ENCODE peak calls at places on chromosomes 1 and 21, in eight cellular contexts. One of them, this sample, is unnamed.

GRCh38 chr1:241839369-241839990 is 8.5 kb upstream of the EXO1 start:
- DNase-seq in DND-41: no peak
- DNase-seq in PC-3: no peak
- DNase-seq in HCT116: no peak
- DNase-seq in K562: no peak
- DNase-seq in H9: no peak
- DNase-seq in neural progenitor cell: no peak
- DNase-seq in endothelial cell of umbilical vein: no peak
- DNase-seq in this sample: no peak

GRCh38 chr1:10754571-10755329 is 41.7 kb downstream of the CASZ1 start:
- DNase-seq in neural progenitor cell: no peak
- DNase-seq in H9: no peak
- DNase-seq in PC-3: no peak
- DNase-seq in K562: no peak
- DNase-seq in DND-41: no peak
- DNase-seq in endothelial cell of umbilical vein: no peak
- DNase-seq in HCT116: no peak
- DNase-seq in this sample: no peak

GRCh38 chr1:22710688-22711024 is at the start of gene EPHB2:
- DNase-seq in HCT116: no peak
- DNase-seq in DND-41: no peak
- DNase-seq in PC-3: peak; percentile 43
- DNase-seq in H9: no peak
- DNase-seq in endothelial cell of umbilical vein: no peak
- DNase-seq in neural progenitor cell: peak; percentile 82
- DNase-seq in K562: peak; percentile 28
- DNase-seq in this sample: peak; percentile 77

GRCh38 chr1:75908717-75909152 is 23.5 kb downstream of the ASB17 start:
- DNase-seq in PC-3: peak; percentile 69
- DNase-seq in HCT116: peak; percentile 40
- DNase-seq in H9: peak; percentile 52
- DNase-seq in endothelial cell of umbilical vein: peak; percentile 60
- DNase-seq in K562: peak; percentile 30
- DNase-seq in DND-41: no peak
- DNase-seq in neural progenitor cell: peak; percentile 63
- DNase-seq in this sample: peak; percentile 76

GRCh38 chr1:8018492-8019228 is 7.4 kb downstream of the ERRFI1 start:
- DNase-seq in PC-3: peak; percentile 61
- DNase-seq in endothelial cell of umbilical vein: no peak
- DNase-seq in H9: no peak
- DNase-seq in K562: no peak
- DNase-seq in HCT116: no peak
- DNase-seq in DND-41: no peak
- DNase-seq in neural progenitor cell: peak; percentile 89
- DNase-seq in this sample: no peak

GRCh38 chr21:42829954-42830353 is 49.4 kb downstream of the WDR4 start:
- DNase-seq in H9: no peak
- DNase-seq in DND-41: no peak
- DNase-seq in PC-3: no peak
- DNase-seq in endothelial cell of umbilical vein: no peak
- DNase-seq in HCT116: no peak
- DNase-seq in neural progenitor cell: no peak
- DNase-seq in K562: no peak
- DNase-seq in this sample: peak; percentile 48

GRCh38 chr1:30305519-30305918 is 417.9 kb downstream of the MATN1 start:
- DNase-seq in H9: no peak
- DNase-seq in HCT116: no peak
- DNase-seq in DND-41: no peak
- DNase-seq in PC-3: no peak
- DNase-seq in endothelial cell of umbilical vein: no peak
- DNase-seq in neural progenitor cell: no peak
- DNase-seq in K562: no peak
- DNase-seq in this sample: no peak

GRCh38 chr1:153795325-153795837 is 20.2 kb downstream of the SLC27A3 start:
- DNase-seq in PC-3: no peak
- DNase-seq in endothelial cell of umbilical vein: no peak
- DNase-seq in HCT116: no peak
- DNase-seq in DND-41: no peak
- DNase-seq in K562: no peak
- DNase-seq in H9: peak; percentile 32
- DNase-seq in neural progenitor cell: no peak
- DNase-seq in this sample: no peak

GRCh38 chr1:37570528-37571334 is 14.0 kb downstream of the DNALI1 start:
- DNase-seq in H9: no peak
- DNase-seq in K562: no peak
- DNase-seq in PC-3: no peak
- DNase-seq in endothelial cell of umbilical vein: no peak
- DNase-seq in HCT116: no peak
- DNase-seq in DND-41: no peak
- DNase-seq in neural progenitor cell: no peak
- DNase-seq in this sample: no peak

GRCh38 chr21:29301703-29302102 is 3.0 kb downstream of the BACH1 start:
- DNase-seq in HCT116: no peak
- DNase-seq in K562: no peak
- DNase-seq in endothelial cell of umbilical vein: no peak
- DNase-seq in neural progenitor cell: no peak
- DNase-seq in DND-41: no peak
- DNase-seq in PC-3: no peak
- DNase-seq in H9: no peak
- DNase-seq in this sample: no peak

GRCh38 chr1:14897080-14897449 is 256.5 kb upstream of the TMEM51 start:
- DNase-seq in PC-3: no peak
- DNase-seq in K562: peak; percentile 43
- DNase-seq in neural progenitor cell: no peak
- DNase-seq in HCT116: peak; percentile 28
- DNase-seq in H9: no peak
- DNase-seq in endothelial cell of umbilical vein: no peak
- DNase-seq in DND-41: peak; percentile 26
- DNase-seq in this sample: peak; percentile 70

GRCh38 chr1:46244656-46245371 is 2.7 kb upstream of the RAD54L start:
- DNase-seq in endothelial cell of umbilical vein: peak; percentile 13
- DNase-seq in DND-41: peak; percentile 35
- DNase-seq in H9: no peak
- DNase-seq in PC-3: peak; percentile 58
- DNase-seq in neural progenitor cell: no peak
- DNase-seq in K562: peak; percentile 48
- DNase-seq in HCT116: no peak
- DNase-seq in this sample: peak; percentile 91

GRCh38 chr1:177069489-177069888 is 95.0 kb downstream of the ASTN1 start:
- DNase-seq in neural progenitor cell: no peak
- DNase-seq in K562: no peak
- DNase-seq in endothelial cell of umbilical vein: no peak
- DNase-seq in H9: no peak
- DNase-seq in HCT116: no peak
- DNase-seq in DND-41: no peak
- DNase-seq in PC-3: no peak
- DNase-seq in this sample: no peak

DNA sequence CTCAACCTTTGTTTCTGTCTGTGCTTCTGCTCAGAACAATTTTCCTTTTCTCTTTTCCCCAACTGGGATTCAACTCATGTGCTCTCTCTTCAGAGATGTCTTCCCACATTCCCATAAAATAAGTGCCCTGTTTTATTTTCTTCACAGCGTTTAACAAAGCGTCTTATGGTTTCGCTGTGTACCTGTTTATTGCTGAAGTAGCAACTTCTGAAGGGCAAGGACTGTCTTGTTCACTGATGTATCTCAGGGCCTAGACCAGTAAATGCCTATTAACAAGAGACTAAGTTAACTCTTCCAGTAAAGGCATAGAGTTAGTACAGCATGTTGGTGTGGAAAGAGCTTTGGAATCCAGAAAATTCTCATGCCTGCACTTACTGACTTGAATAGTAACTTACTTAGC is 42.9 kb upstream of the MPZL1 start:
- DNase-seq in neural progenitor cell: no peak
- DNase-seq in H9: no peak
- DNase-seq in PC-3: no peak
- DNase-seq in HCT116: no peak
- DNase-seq in K562: no peak
- DNase-seq in endothelial cell of umbilical vein: no peak
- DNase-seq in DND-41: no peak
- DNase-seq in this sample: peak; percentile 44
- H4K20me1 ChIP-seq in neural progenitor cell: no peaks in the 10 kb centered on the region
- H4K20me1 ChIP-seq in H9: no peaks in the 10 kb centered on the region
- H4K20me1 ChIP-seq in PC-3: no peaks in the 10 kb centered on the region
- H4K20me1 ChIP-seq in HCT116: no peaks in the 10 kb centered on the region
- H4K20me1 ChIP-seq in K562: peaks cover 3% of the 10 kb centered on the region
- H4K20me1 ChIP-seq in endothelial cell of umbilical vein: no peaks in the 10 kb centered on the region
- H4K20me1 ChIP-seq in DND-41: peaks cover 76% of the 10 kb centered on the region
- H4K20me1 ChIP-seq in this sample: no peaks in the 10 kb centered on the region

GRCh38 chr21:45080232-45080631 is 5.9 kb downstream of the ADARB1 start:
- DNase-seq in endothelial cell of umbilical vein: no peak
- DNase-seq in DND-41: no peak
- DNase-seq in K562: no peak
- DNase-seq in HCT116: no peak
- DNase-seq in H9: no peak
- DNase-seq in neural progenitor cell: no peak
- DNase-seq in PC-3: no peak
- DNase-seq in this sample: no peak
- H3K4me1 ChIP-seq in endothelial cell of umbilical vein: peaks cover 33% of the 10 kb centered on the region
- H3K4me1 ChIP-seq in DND-41: peaks cover 81% of the 10 kb centered on the region
- H3K4me1 ChIP-seq in K562: peaks cover 3% of the 10 kb centered on the region
- H3K4me1 ChIP-seq in HCT116: peaks cover 13% of the 10 kb centered on the region
- H3K4me1 ChIP-seq in H9: no peaks in the 10 kb centered on the region
- H3K4me1 ChIP-seq in neural progenitor cell: peaks cover 11% of the 10 kb centered on the region
- H3K4me1 ChIP-seq in PC-3: peaks cover 22% of the 10 kb centered on the region
- H3K4me1 ChIP-seq in this sample: peaks cover 12% of the 10 kb centered on the region

GRCh38 chr1:158113759-158114127 is 67.0 kb upstream of the CD1D start:
- DNase-seq in neural progenitor cell: no peak
- DNase-seq in H9: no peak
- DNase-seq in DND-41: no peak
- DNase-seq in endothelial cell of umbilical vein: no peak
- DNase-seq in K562: no peak
- DNase-seq in PC-3: no peak
- DNase-seq in HCT116: no peak
- DNase-seq in this sample: no peak
- H4K20me1 ChIP-seq in neural progenitor cell: no peaks in the 10 kb centered on the region
- H4K20me1 ChIP-seq in H9: no peaks in the 10 kb centered on the region
- H4K20me1 ChIP-seq in DND-41: no peaks in the 10 kb centered on the region
- H4K20me1 ChIP-seq in endothelial cell of umbilical vein: no peaks in the 10 kb centered on the region
- H4K20me1 ChIP-seq in K562: no peaks in the 10 kb centered on the region
- H4K20me1 ChIP-seq in PC-3: no peaks in the 10 kb centered on the region
- H4K20me1 ChIP-seq in HCT116: no peaks in the 10 kb centered on the region
- H4K20me1 ChIP-seq in this sample: no peaks in the 10 kb centered on the region

GRCh38 chr1:157291083-157291482 is 152.9 kb upstream of the ETV3 start:
- DNase-seq in DND-41: no peak
- DNase-seq in K562: no peak
- DNase-seq in endothelial cell of umbilical vein: no peak
- DNase-seq in H9: no peak
- DNase-seq in HCT116: no peak
- DNase-seq in PC-3: no peak
- DNase-seq in neural progenitor cell: no peak
- DNase-seq in this sample: no peak
- H3K4me1 ChIP-seq in DND-41: no peaks in the 10 kb centered on the region
- H3K4me1 ChIP-seq in K562: no peaks in the 10 kb centered on the region
- H3K4me1 ChIP-seq in endothelial cell of umbilical vein: no peaks in the 10 kb centered on the region
- H3K4me1 ChIP-seq in H9: no peaks in the 10 kb centered on the region
- H3K4me1 ChIP-seq in HCT116: no peaks in the 10 kb centered on the region
- H3K4me1 ChIP-seq in PC-3: no peaks in the 10 kb centered on the region
- H3K4me1 ChIP-seq in neural progenitor cell: no peaks in the 10 kb centered on the region
- H3K4me1 ChIP-seq in this sample: no peaks in the 10 kb centered on the region

GRCh38 chr1:33957854-33958253 is 94.0 kb downstream of the HMGB4 start:
- DNase-seq in HCT116: no peak
- DNase-seq in neural progenitor cell: no peak
- DNase-seq in K562: no peak
- DNase-seq in H9: no peak
- DNase-seq in PC-3: no peak
- DNase-seq in endothelial cell of umbilical vein: no peak
- DNase-seq in DND-41: no peak
- DNase-seq in this sample: no peak
- H4K20me1 ChIP-seq in HCT116: no peaks in the 10 kb centered on the region
- H4K20me1 ChIP-seq in neural progenitor cell: no peaks in the 10 kb centered on the region
- H4K20me1 ChIP-seq in K562: no peaks in the 10 kb centered on the region
- H4K20me1 ChIP-seq in H9: no peaks in the 10 kb centered on the region
- H4K20me1 ChIP-seq in PC-3: no peaks in the 10 kb centered on the region
- H4K20me1 ChIP-seq in endothelial cell of umbilical vein: no peaks in the 10 kb centered on the region
- H4K20me1 ChIP-seq in DND-41: no peaks in the 10 kb centered on the region
- H4K20me1 ChIP-seq in this sample: no peaks in the 10 kb centered on the region

DNA sequence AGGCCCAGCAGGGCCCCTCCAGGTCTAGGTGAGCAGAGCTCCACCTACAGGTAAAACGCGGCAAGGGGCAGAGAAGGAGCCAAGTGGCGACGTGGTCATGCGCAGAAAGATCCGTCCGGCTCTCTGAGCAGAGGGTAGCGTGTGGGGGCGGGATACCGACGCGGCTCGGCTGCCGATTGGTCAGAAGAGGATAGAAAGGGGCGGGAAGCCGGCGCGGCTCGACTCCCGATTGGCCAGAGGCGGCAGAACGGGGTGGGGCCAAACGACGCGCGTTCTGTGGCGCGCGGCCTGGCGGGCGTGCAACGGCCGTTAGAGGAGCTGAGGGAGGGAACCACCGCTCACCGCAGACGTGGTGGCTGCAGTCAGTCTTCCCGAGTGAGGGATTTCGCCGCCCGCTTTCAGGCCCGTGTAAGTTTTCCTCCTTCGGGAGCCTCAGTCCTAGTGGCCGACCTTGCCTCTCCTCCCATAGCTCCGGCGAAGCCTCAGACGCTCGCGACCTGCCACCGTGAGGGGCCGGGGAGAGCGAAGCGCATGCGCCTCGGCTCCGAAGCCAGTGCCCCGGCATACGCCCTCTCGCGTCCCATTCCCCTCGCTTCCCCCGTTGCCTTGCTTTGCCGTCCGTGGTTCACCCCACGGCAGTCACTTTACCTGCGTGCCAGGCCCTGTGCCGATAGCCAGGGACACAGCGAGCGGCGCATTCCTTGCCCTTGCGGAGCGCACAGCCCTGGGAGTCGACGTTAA is at the start of gene CEP85:
- DNase-seq in HCT116: peak; percentile 97
- DNase-seq in DND-41: peak; percentile 98
- DNase-seq in PC-3: peak; percentile 99
- DNase-seq in endothelial cell of umbilical vein: peak; percentile 98
- DNase-seq in K562: peak; percentile 99
- DNase-seq in neural progenitor cell: peak; percentile 99
- DNase-seq in H9: peak; percentile 98
- DNase-seq in this sample: peak; percentile 99
- H3K4me1 ChIP-seq in HCT116: peaks cover 21% of the 10 kb centered on the region
- H3K4me1 ChIP-seq in DND-41: peaks cover 37% of the 10 kb centered on the region
- H3K4me1 ChIP-seq in PC-3: peaks cover 25% of the 10 kb centered on the region
- H3K4me1 ChIP-seq in endothelial cell of umbilical vein: peaks cover 12% of the 10 kb centered on the region
- H3K4me1 ChIP-seq in K562: peaks cover 12% of the 10 kb centered on the region
- H3K4me1 ChIP-seq in neural progenitor cell: no peaks in the 10 kb centered on the region
- H3K4me1 ChIP-seq in H9: no peaks in the 10 kb centered on the region
- H3K4me1 ChIP-seq in this sample: peaks cover 34% of the 10 kb centered on the region

GRCh38 chr1:66003690-66004089 is 211.0 kb downstream of the PDE4B start:
- DNase-seq in H9: no peak
- DNase-seq in K562: no peak
- DNase-seq in HCT116: no peak
- DNase-seq in neural progenitor cell: no peak
- DNase-seq in PC-3: no peak
- DNase-seq in DND-41: no peak
- DNase-seq in endothelial cell of umbilical vein: no peak
- DNase-seq in this sample: no peak
- H4K20me1 ChIP-seq in H9: no peaks in the 10 kb centered on the region
- H4K20me1 ChIP-seq in K562: no peaks in the 10 kb centered on the region
- H4K20me1 ChIP-seq in HCT116: no peaks in the 10 kb centered on the region
- H4K20me1 ChIP-seq in neural progenitor cell: no peaks in the 10 kb centered on the region
- H4K20me1 ChIP-seq in PC-3: no peaks in the 10 kb centered on the region
- H4K20me1 ChIP-seq in DND-41: no peaks in the 10 kb centered on the region
- H4K20me1 ChIP-seq in endothelial cell of umbilical vein: no peaks in the 10 kb centered on the region
- H4K20me1 ChIP-seq in this sample: no peaks in the 10 kb centered on the region

GRCh38 chr1:39145651-39145970 is 58.9 kb upstream of the MACF1 start:
- DNase-seq in neural progenitor cell: no peak
- DNase-seq in DND-41: no peak
- DNase-seq in K562: no peak
- DNase-seq in HCT116: no peak
- DNase-seq in H9: no peak
- DNase-seq in PC-3: no peak
- DNase-seq in endothelial cell of umbilical vein: no peak
- DNase-seq in this sample: no peak
- H3K4me1 ChIP-seq in neural progenitor cell: peaks cover 79% of the 10 kb centered on the region
- H3K4me1 ChIP-seq in DND-41: no peaks in the 10 kb centered on the region
- H3K4me1 ChIP-seq in K562: peaks cover 4% of the 10 kb centered on the region
- H3K4me1 ChIP-seq in HCT116: peaks cover 19% of the 10 kb centered on the region
- H3K4me1 ChIP-seq in H9: peaks cover 25% of the 10 kb centered on the region
- H3K4me1 ChIP-seq in PC-3: peaks cover 28% of the 10 kb centered on the region
- H3K4me1 ChIP-seq in endothelial cell of umbilical vein: peaks cover 37% of the 10 kb centered on the region
- H3K4me1 ChIP-seq in this sample: no peaks in the 10 kb centered on the region

This sample was measured in Karpas-422.